ENCODE peak calls at places on chromosomes 5 and 9, in nine cellular contexts. V is transverse colon, B is stomach, G is A549, E is tibial nerve, C is K562, M is ovary, N is upper lobe of left lung, P is SK-N-SH. R is an unnamed sample.
A peak's percentile ranks its signal among the peaks of the same experiment; 100 is the strongest.

GRCh38 chr5:145680169-145680568 is 155.0 kb downstream of the PRELID2 start:
- DNase-seq in V (no peak), G (peak; percentile 11), M (no peak), N (no peak), E (no peak), C (peak; percentile 41), B (no peak), P (no peak), R (no peak)

GRCh38 chr9:69797680-69798079 is 22.9 kb upstream of the CFAP95 start:
- DNase-seq in C (peak; percentile 10), M (no peak), N (no peak), B (no peak), P (no peak), E (no peak), G (no peak), V (no peak), R (no peak)

GRCh38 chr9:101418518-101419111 is 17.0 kb downstream of the ALDOB start:
- DNase-seq in E (no peak), M (no peak), C (no peak), N (no peak), B (no peak), P (no peak), V (no peak), G (no peak), R (no peak)

GRCh38 chr5:59296317-59297264 is 596.9 kb downstream of the PDE4D start:
- DNase-seq in B (no peak), V (no peak), M (no peak), C (no peak), P (no peak), N (no peak), G (peak; percentile 52), E (no peak), R (no peak)

GRCh38 chr9:125608488-125609224 is 98.4 kb downstream of the MAPKAP1 start:
- DNase-seq in B (no peak), V (no peak), P (peak; percentile 32), E (no peak), M (peak; percentile 63), N (no peak), C (no peak), G (no peak), R (no peak)

GRCh38 chr5:54514269-54514668 is 3.3 kb upstream of the SNX18 start:
- DNase-seq in V (no peak), M (no peak), P (no peak), C (no peak), N (no peak), B (no peak), G (no peak), E (no peak), R (no peak)

GRCh38 chr9:34628656-34629491 is at the start of gene ARID3C:
- DNase-seq in B (peak; percentile 61), N (no peak), V (peak; percentile 55), E (no peak), C (peak; percentile 68), M (peak; percentile 56), G (no peak), P (peak; percentile 84), R (no peak)

GRCh38 chr5:160188968-160189319 is 40.4 kb upstream of the FABP6 start:
- DNase-seq in M (no peak), G (no peak), C (no peak), B (no peak), N (no peak), E (no peak), P (no peak), V (no peak), R (no peak)

GRCh38 chr9:107867738-107868137 is 378.2 kb upstream of the KLF4 start:
- DNase-seq in E (no peak), M (no peak), N (no peak), P (no peak), C (no peak), G (no peak), V (no peak), B (no peak), R (no peak)

GRCh38 chr9:6142816-6143454 is 72.7 kb upstream of the IL33 start:
- DNase-seq in M (no peak), C (no peak), E (no peak), N (no peak), P (no peak), G (no peak), V (no peak), B (no peak), R (no peak)

GRCh38 chr5:6875376-6875775 is 162.1 kb downstream of the TENT4A start:
- DNase-seq in B (peak; percentile 49), E (no peak), G (no peak), P (no peak), C (no peak), V (no peak), N (no peak), M (no peak), R (no peak)

GRCh38 chr9:116288658-116289057 is 135.1 kb downstream of the PAPPA start:
- DNase-seq in C (no peak), E (no peak), N (no peak), B (no peak), P (no peak), V (no peak), G (peak; percentile 25), M (no peak), R (no peak)

GRCh38 chr5:142789206-142789605 is 19.0 kb downstream of the ARHGAP26 start:
- DNase-seq in C (no peak), V (no peak), M (no peak), P (no peak), E (no peak), N (no peak), B (no peak), G (no peak), R (no peak)

GRCh38 chr5:98096155-98096554 is 677.3 kb upstream of the RGMB start:
- DNase-seq in B (no peak), G (no peak), E (no peak), P (no peak), M (no peak), N (no peak), V (no peak), C (no peak), R (no peak)

GRCh38 chr5:57900356-57900944 is 417.8 kb upstream of the ACTBL2 start:
- DNase-seq in C (no peak), V (no peak), E (no peak), G (no peak), M (no peak), N (no peak), P (no peak), B (no peak), R (no peak)

GRCh38 chr5:174947548-174947947 is 223.2 kb downstream of the MSX2 start:
- DNase-seq in P (no peak), C (no peak), M (no peak), E (no peak), N (no peak), G (peak; percentile 21), B (no peak), V (no peak), R (no peak)

GRCh38 chr9:2642068-2642467 is 20.5 kb downstream of the VLDLR start:
- DNase-seq in N (no peak), E (no peak), M (no peak), P (no peak), G (no peak), C (no peak), B (no peak), V (no peak), R (no peak)

GRCh38 chr5:159094745-159095144 is 5.0 kb downstream of the EBF1 start:
- DNase-seq in G (peak; percentile 73), N (peak; percentile 53), E (peak; percentile 91), C (peak; percentile 62), M (peak; percentile 78), B (peak; percentile 50), P (peak; percentile 57), V (peak; percentile 44), R (peak; percentile 92)

DNA sequence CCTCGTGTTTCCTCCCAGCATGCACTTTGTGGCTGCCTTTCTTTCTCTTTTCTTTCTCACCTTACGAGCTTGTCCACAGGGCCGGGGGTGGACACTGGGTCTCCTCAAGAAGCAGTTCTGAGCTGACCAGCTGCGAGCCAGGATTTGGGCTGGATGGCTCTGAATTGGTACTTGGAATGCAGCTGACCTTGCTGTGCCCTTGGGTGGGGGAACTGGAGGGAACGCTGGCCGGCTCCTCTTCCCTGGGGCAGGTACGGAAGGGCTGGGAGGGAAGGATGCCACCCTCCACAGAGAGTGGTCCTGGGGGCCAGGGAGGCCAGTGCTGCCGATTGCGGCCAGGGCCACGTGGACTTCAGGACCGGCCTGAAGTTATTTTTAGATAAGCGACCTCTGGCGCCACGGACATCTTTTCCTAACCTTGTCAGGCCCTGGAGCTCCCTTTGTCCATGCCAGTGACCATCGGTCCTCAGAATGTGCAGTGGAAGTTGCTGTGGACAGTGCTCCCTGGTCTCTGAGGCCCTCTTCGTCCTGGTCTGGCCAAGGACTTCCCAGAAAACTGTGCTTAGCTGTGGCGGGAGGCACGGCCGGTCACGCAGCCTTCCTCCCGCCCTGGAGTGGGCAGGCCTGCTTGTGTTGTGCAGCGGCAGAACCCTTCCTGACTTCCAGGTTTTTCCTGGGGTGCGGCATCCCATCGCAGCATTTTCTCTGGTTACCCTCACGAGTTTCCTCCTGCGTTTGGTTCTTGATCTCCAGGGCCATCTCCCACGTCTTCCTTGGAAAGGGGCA is 13.5 kb upstream of the AHRR start:
- DNase-seq in E (no peak), G (no peak), M (no peak), B (peak; percentile 18), P (no peak), V (no peak), C (no peak), N (no peak), R (no peak)
- TF ChIP-seq EP300 in E (no peak), G (no peak), M (no peak), B (no peak), P (no peak), V (no peak), C (no peak), N (no peak), R (no peak)

GRCh38 chr9:129384138-129384886 is 206.3 kb upstream of the IER5L start:
- DNase-seq in P (no peak), M (no peak), E (no peak), C (no peak), V (no peak), N (no peak), B (no peak), G (no peak), R (peak; percentile 39)
- TF ChIP-seq EP300 in P (no peak), M (no peak), E (no peak), C (no peak), V (no peak), N (no peak), B (no peak), G (no peak), R (no peak)

GRCh38 chr9:3980212-3980611 is 319.7 kb downstream of the GLIS3 start:
- DNase-seq in M (no peak), G (no peak), B (no peak), V (no peak), P (no peak), E (no peak), C (no peak), N (no peak), R (no peak)
- TF ChIP-seq EP300 in M (no peak), G (no peak), B (no peak), V (no peak), P (no peak), E (no peak), C (no peak), N (no peak), R (no peak)

DNA sequence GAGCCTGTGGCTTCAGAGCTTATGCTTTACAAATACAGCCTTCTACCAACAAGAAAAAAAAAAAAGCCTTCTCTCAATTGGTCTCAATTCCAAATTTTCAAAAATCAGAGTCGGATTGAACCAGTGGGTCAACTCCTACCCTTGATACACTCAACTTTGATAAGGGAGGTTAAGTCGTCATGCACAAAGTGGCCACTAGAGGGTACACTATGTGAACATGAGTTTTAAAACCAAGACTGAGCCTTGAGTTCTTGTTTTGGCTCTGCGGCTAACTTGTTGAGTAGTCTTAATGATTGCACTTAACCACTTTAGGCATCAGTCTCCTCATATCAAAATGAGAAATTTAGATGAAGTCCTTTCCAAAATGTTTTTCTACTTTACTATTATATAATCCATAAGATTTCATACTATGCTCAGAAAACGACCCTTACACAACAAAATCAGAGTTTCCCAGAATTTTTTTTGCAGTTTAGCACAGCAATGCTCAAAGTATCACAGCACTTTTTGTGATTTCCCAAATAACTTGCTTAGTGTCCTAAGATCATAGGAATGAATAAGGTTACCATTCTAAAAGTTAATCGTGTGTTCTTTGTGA is 92.9 kb upstream of the MTAP start:
- DNase-seq in E (peak; percentile 93), V (peak; percentile 45), P (peak; percentile 24), C (no peak), N (peak; percentile 60), B (peak; percentile 72), M (no peak), G (peak; percentile 36), R (no peak)
- TF ChIP-seq EP300 in E (no peak), V (no peak), P (no peak), C (no peak), N (no peak), B (no peak), M (no peak), G (no peak), R (no peak)